ENCODE peak calls at places on chromosomes 13 and 19, in nine cellular contexts. R is kidney, Z is PC-3, U is lower lobe of right lung, W is esophagus squamous epithelium, F is lung, T is psoas muscle, A is tibial artery, S is mammary epithelial cell. L is an unnamed sample.

GRCh38 chr19:3651684-3652083 is 25.1 kb upstream of the CACTIN start:
- DNase-seq in R (no peak), Z (no peak), U (no peak), W (no peak), F (no peak), T (no peak), A (no peak), S (no peak), L (no peak)

GRCh38 chr19:10624585-10624984 is 768 bp upstream of the SLC44A2 start:
- DNase-seq in R (no peak), Z (no peak), U (no peak), W (no peak), F (no peak), T (no peak), A (no peak), S (no peak), L (peak)

GRCh38 chr13:29511980-29512379 is 83.5 kb downstream of the SLC7A1 start:
- DNase-seq in R (no peak), Z (no peak), U (no peak), W (no peak), F (no peak), T (peak), A (peak), S (no peak), L (no peak)

GRCh38 chr19:29665215-29665825 is at the start of gene PLEKHF1:
- DNase-seq in R (peak), Z (peak), U (peak), W (no peak), F (peak), T (peak), A (peak), S (peak), L (peak)

GRCh38 chr13:103277959-103278673 is 211.9 kb upstream of the SLC10A2 start:
- DNase-seq in R (no peak), Z (no peak), U (no peak), W (no peak), F (no peak), T (no peak), A (no peak), S (no peak), L (no peak)

GRCh38 chr13:48769107-48769704 is 115.5 kb downstream of the CYSLTR2 start:
- DNase-seq in R (no peak), Z (peak), U (no peak), W (peak), F (peak), T (no peak), A (peak), S (peak), L (peak)

GRCh38 chr19:44530777-44531176 is 1.3 kb upstream of the CEACAM20 start:
- DNase-seq in R (peak), Z (no peak), U (no peak), W (no peak), F (no peak), T (no peak), A (no peak), S (no peak), L (no peak)

GRCh38 chr13:52449323-52450011 is 967 bp downstream of the VPS36 start:
- DNase-seq in R (no peak), Z (no peak), U (no peak), W (no peak), F (no peak), T (no peak), A (no peak), S (peak), L (no peak)

GRCh38 chr19:29878973-29879654 is 62.9 kb upstream of the URI1 start:
- DNase-seq in R (no peak), Z (peak), U (no peak), W (no peak), F (no peak), T (peak), A (peak), S (peak), L (no peak)

GRCh38 chr13:98686281-98686680 is 66.2 kb downstream of the SLC15A1 start:
- DNase-seq in R (no peak), Z (no peak), U (no peak), W (no peak), F (no peak), T (no peak), A (no peak), S (no peak), L (no peak)

GRCh38 chr19:35534803-35535480 is 1.7 kb downstream of the GAPDHS start:
- DNase-seq in R (no peak), Z (no peak), U (no peak), W (no peak), F (no peak), T (no peak), A (no peak), S (no peak), L (no peak)
- H3K27ac ChIP-seq in R (no peak), Z (no peak), U (no peak), W (no peak), F (no peak), T (no peak), A (no peak), S (no peak), L (no peak)

GRCh38 chr19:23949611-23950010 is 34.9 kb downstream of the ZNF726 start:
- DNase-seq in R (no peak), Z (no peak), U (no peak), W (no peak), F (no peak), T (no peak), A (no peak), S (no peak), L (no peak)
- H3K27ac ChIP-seq in R (no peak), Z (no peak), U (no peak), W (no peak), F (no peak), T (no peak), A (no peak), S (no peak), L (no peak)

GRCh38 chr19:1868971-1869370 is 5.6 kb upstream of the KLF16 start:
- DNase-seq in R (no peak), Z (no peak), U (no peak), W (no peak), F (no peak), T (no peak), A (no peak), S (no peak), L (no peak)
- H3K27ac ChIP-seq in R (no peak), Z (no peak), U (no peak), W (no peak), F (no peak), T (no peak), A (no peak), S (no peak), L (no peak)

GRCh38 chr13:67224148-67224846 is 5.8 kb downstream of the PCDH9 start:
- DNase-seq in R (peak), Z (peak), U (peak), W (no peak), F (peak), T (peak), A (peak), S (peak), L (peak)

GRCh38 chr13:67221630-67222226 is 8.4 kb downstream of the PCDH9 start:
- DNase-seq in R (no peak), Z (no peak), U (no peak), W (no peak), F (no peak), T (no peak), A (no peak), S (no peak), L (no peak)

GRCh38 chr13:67223742-67224141 is 6.4 kb downstream of the PCDH9 start:
- DNase-seq in R (no peak), Z (peak), U (no peak), W (no peak), F (no peak), T (no peak), A (no peak), S (no peak), L (no peak)

GRCh38 chr13:67225252-67226159 is 4.6 kb downstream of the PCDH9 start:
- DNase-seq in R (no peak), Z (no peak), U (no peak), W (no peak), F (no peak), T (peak), A (no peak), S (no peak), L (no peak)

GRCh38 chr13:67223024-67223423 is 7.1 kb downstream of the PCDH9 start:
- DNase-seq in R (no peak), Z (peak), U (no peak), W (no peak), F (no peak), T (no peak), A (no peak), S (no peak), L (no peak)
- H3K27ac ChIP-seq in R (no peak), Z (no peak), U (no peak), W (no peak), F (no peak), T (no peak), A (no peak), S (no peak), L (no peak)

GRCh38 chr19:13937479-13938360 is 497 bp downstream of the PODNL1 start:
- DNase-seq in R (peak), Z (no peak), U (no peak), W (no peak), F (no peak), T (no peak), A (no peak), S (no peak), L (no peak)
- H3K27ac ChIP-seq in R (no peak), Z (no peak), U (no peak), W (no peak), F (no peak), T (no peak), A (peak), S (no peak), L (no peak)

GRCh38 chr13:87999791-88000190 is 328.6 kb downstream of the SLITRK5 start:
- DNase-seq in R (no peak), Z (no peak), U (no peak), W (no peak), F (no peak), T (no peak), A (no peak), S (no peak), L (no peak)
- H3K27ac ChIP-seq in R (no peak), Z (no peak), U (no peak), W (no peak), F (no peak), T (no peak), A (no peak), S (no peak), L (no peak)

GRCh38 chr19:53519431-53519830 is 18.5 kb upstream of the ZNF331 start:
- DNase-seq in R (no peak), Z (no peak), U (peak), W (no peak), F (no peak), T (no peak), A (no peak), S (no peak), L (no peak)

GRCh38 chr19:53517114-53517741 is 20.7 kb upstream of the ZNF331 start:
- DNase-seq in R (no peak), Z (no peak), U (no peak), W (no peak), F (no peak), T (no peak), A (no peak), S (no peak), L (no peak)

GRCh38 chr19:53518716-53519115 is 19.2 kb upstream of the ZNF331 start:
- DNase-seq in R (no peak), Z (no peak), U (no peak), W (no peak), F (no peak), T (no peak), A (no peak), S (no peak), L (no peak)

GRCh38 chr19:53520163-53520546 is 17.8 kb upstream of the ZNF331 start:
- DNase-seq in R (no peak), Z (no peak), U (no peak), W (no peak), F (no peak), T (no peak), A (no peak), S (no peak), L (no peak)

DNA sequence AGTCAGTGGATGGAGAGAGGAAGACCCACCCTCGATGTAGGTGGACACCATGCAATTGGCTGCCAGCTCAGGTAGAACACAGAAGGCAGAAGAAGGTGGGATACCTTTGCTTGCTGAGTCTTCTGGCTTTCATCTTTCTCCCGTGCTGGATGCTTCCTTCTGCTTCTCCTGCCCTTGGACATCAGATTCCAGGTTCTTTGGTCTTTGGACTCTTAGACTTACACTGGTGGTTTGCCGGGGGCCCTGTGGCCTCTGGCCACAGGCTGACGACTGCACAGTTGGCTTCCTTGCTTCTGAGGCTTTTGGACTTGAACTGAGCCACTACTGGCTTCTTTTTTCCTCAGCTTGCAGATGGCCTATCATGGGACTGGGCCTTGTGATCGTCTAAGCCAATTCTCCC is 19.9 kb upstream of the ZNF331 start:
- DNase-seq in R (no peak), Z (no peak), U (no peak), W (no peak), F (no peak), T (no peak), A (no peak), S (no peak), L (no peak)
- H3K27ac ChIP-seq in R (no peak), Z (no peak), U (peak), W (no peak), F (peak), T (no peak), A (no peak), S (no peak), L (no peak)

DNA sequence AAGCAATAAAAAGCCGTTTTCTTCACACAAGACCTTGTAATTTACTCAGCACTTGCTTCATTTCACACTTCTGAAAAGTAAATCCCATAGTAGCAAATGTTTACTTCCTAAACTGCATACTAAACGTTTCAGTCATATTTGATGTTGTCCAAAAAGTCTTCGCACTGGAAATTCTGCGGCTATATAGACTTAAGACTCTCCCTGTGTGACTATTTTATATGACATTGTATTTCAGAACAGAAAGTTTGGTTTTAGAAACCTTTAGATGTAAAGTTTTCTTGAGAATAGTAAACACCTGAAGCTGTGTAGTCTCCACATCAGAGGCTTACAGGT is 29.6 kb downstream of the ZAR1L start:
- DNase-seq in R (no peak), Z (peak), U (no peak), W (no peak), F (no peak), T (no peak), A (no peak), S (no peak), L (no peak)
- H3K27ac ChIP-seq in R (no peak), Z (no peak), U (peak), W (peak), F (no peak), T (peak), A (peak), S (peak), L (peak)

DNA sequence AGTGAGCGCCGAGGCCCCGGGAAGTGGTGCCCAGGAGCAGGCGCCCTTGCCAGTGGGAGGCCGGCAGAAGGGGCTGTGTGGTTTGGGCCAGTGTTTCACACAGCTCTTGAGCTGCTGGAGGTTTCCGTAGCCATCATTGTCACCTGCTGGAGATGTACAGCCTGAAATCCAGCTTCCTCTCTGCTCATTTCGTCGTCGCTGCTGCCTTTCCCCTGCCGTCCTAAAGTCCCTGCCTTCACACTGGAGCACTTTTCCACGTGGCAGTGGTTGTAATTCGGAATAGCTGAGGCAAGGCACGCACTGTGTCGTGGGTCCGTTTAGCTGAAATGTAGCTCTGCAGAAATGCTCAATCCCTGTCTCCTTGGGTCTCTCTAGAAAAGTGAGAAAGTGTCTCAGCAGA is 13.2 kb downstream of the DAZAP1 start:
- DNase-seq in R (no peak), Z (no peak), U (no peak), W (no peak), F (no peak), T (no peak), A (no peak), S (no peak), L (no peak)
- H3K27ac ChIP-seq in R (no peak), Z (no peak), U (no peak), W (no peak), F (no peak), T (no peak), A (no peak), S (no peak), L (no peak)

DNA sequence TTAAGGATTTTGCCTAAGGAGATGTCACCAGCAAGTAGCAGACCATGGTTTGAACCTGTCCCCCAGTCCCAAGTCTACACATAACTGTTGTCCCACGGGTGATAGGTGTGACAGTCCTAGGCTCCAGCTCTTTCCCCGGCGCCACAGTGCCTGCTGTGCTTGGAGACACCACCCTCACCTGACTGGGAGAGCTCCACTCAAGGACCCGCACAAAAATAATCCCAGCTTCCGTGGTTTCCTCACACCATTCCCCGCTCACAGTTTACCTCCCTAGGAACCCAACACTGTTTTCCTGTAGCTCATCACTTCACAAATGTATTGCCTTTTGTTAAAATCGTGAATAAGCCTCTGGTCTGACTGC is 19.8 kb upstream of the RASA3 start:
- DNase-seq in R (no peak), Z (no peak), U (no peak), W (no peak), F (no peak), T (no peak), A (no peak), S (no peak), L (no peak)
- H3K27ac ChIP-seq in R (no peak), Z (no peak), U (no peak), W (no peak), F (no peak), T (no peak), A (no peak), S (no peak), L (no peak)